ENCODE peak calls at places on chromosomes 13 and 19, in four cellular contexts. D is GM12878, V is K562, O is HepG2. I is an unnamed sample.
A peak's percentile ranks its signal among the peaks of the same experiment; 100 is the strongest.

GRCh38 chr13:24135674-24136300 is 24.7 kb upstream of the SPATA13 start:
- DNase-seq in D (no peak), V (no peak), O (no peak), I (no peak)

GRCh38 chr19:290539-291521 is at the start of gene PLPP2:
- DNase-seq in D (no peak), O (no peak), V (peak; percentile 63), I (no peak)

GRCh38 chr13:41315466-41316047 is 4.5 kb downstream of the NAA16 start:
- DNase-seq in V (no peak), D (no peak), O (no peak), I (no peak)

GRCh38 chr19:19212866-19213265 is 1.1 kb downstream of the NCAN start:
- DNase-seq in V (no peak), D (no peak), O (no peak), I (no peak)

GRCh38 chr19:17389957-17390664 is 3.9 kb downstream of the CCDC194 start:
- DNase-seq in V (peak; percentile 42), D (no peak), O (no peak), I (no peak)

GRCh38 chr19:14114854-14115253 is 2.7 kb downstream of the PRKACA start:
- DNase-seq in O (no peak), V (no peak), D (no peak), I (peak; percentile 48)

GRCh38 chr19:10006335-10006708 is 4.0 kb downstream of the COL5A3 start:
- DNase-seq in D (no peak), V (no peak), O (no peak), I (no peak)

GRCh38 chr13:80716610-80717081 is 375.7 kb upstream of the SPRY2 start:
- DNase-seq in O (no peak), D (no peak), V (no peak), I (peak; percentile 26)

GRCh38 chr13:40189885-40190655 is 476.4 kb downstream of the FOXO1 start:
- DNase-seq in O (no peak), V (no peak), D (no peak), I (no peak)

GRCh38 chr19:1690570-1691307 is 38.3 kb upstream of the TCF3 start:
- DNase-seq in O (no peak), V (peak; percentile 98), D (no peak), I (peak; percentile 83)

GRCh38 chr13:68982961-68983619 is 1124.5 kb upstream of the ATXN8OS start:
- DNase-seq in O (no peak), D (no peak), V (no peak), I (no peak)

GRCh38 chr13:81224502-81224833 is 883.5 kb upstream of the SPRY2 start:
- DNase-seq in D (no peak), V (no peak), O (no peak), I (no peak)

GRCh38 chr13:24407844-24408243 is 98.5 kb downstream of the C1QTNF9 start:
- DNase-seq in D (no peak), V (no peak), O (no peak), I (no peak)

GRCh38 chr13:110841846-110842245 is 73.0 kb downstream of the ANKRD10 start:
- DNase-seq in O (no peak), D (no peak), V (no peak), I (no peak)

GRCh38 chr13:31775686-31776085 is 36.4 kb downstream of the RXFP2 start:
- DNase-seq in O (no peak), V (no peak), D (no peak), I (no peak)

GRCh38 chr19:15675560-15675959 is 2.7 kb downstream of the CYP4F12 start:
- DNase-seq in D (no peak), O (no peak), V (no peak), I (no peak)

GRCh38 chr19:47610546-47610894 is 1.6 kb downstream of the BICRA start:
- DNase-seq in V (no peak), O (no peak), D (no peak), I (no peak)

GRCh38 chr19:2363419-2363818 is 3.4 kb downstream of the TMPRSS9 start:
- DNase-seq in D (no peak), V (no peak), O (no peak), I (no peak)

GRCh38 chr19:54160182-54160811 is 776 bp upstream of the LENG1 start:
- DNase-seq in O (no peak), D (no peak), V (peak; percentile 57), I (no peak)

GRCh38 chr13:112897603-112897955 is 71.4 kb upstream of the MCF2L start:
- DNase-seq in V (no peak), O (no peak), D (no peak), I (no peak)

GRCh38 chr19:47221080-47221841 is 9.7 kb downstream of the BBC3 start:
- DNase-seq in O (no peak), D (no peak), V (no peak), I (no peak)

GRCh38 chr13:83019986-83020385 is 862.3 kb downstream of the SLITRK1 start:
- DNase-seq in V (no peak), O (no peak), D (no peak), I (no peak)

GRCh38 chr13:21741396-21741795 is 70.5 kb downstream of the FGF9 start:
- DNase-seq in O (no peak), D (no peak), V (no peak), I (no peak)

GRCh38 chr13:39016789-39017188 is 21.1 kb downstream of the PROSER1 start:
- DNase-seq in D (no peak), V (peak; percentile 19), O (peak; percentile 12), I (peak; percentile 43)

GRCh38 chr13:48116808-48117207 is 21.9 kb upstream of the MED4 start:
- DNase-seq in D (no peak), O (no peak), V (no peak), I (no peak)

GRCh38 chr19:34327851-34328250 is 37.1 kb upstream of the GPI start:
- DNase-seq in V (peak; percentile 84), O (no peak), D (no peak), I (no peak)

GRCh38 chr13:71591380-71591779 is 275.6 kb downstream of the DACH1 start:
- DNase-seq in D (no peak), V (no peak), O (no peak), I (no peak)

GRCh38 chr13:112133489-112134149 is 66.7 kb downstream of the SOX1 start:
- DNase-seq in D (no peak), O (no peak), V (no peak), I (no peak)

GRCh38 chr19:1862068-1862423 is 1.3 kb downstream of the KLF16 start:
- DNase-seq in D (no peak), V (no peak), O (no peak), I (no peak)

GRCh38 chr19:49340069-49340864 is 5.1 kb downstream of the CD37 start:
- DNase-seq in O (peak; percentile 78), D (peak; percentile 93), V (peak; percentile 85), I (peak; percentile 89)

GRCh38 chr13:54034047-54034446 is 1005.4 kb downstream of the OLFM4 start:
- DNase-seq in D (no peak), O (no peak), V (no peak), I (no peak)

GRCh38 chr13:27131906-27132305 is 39.7 kb downstream of the USP12 start:
- DNase-seq in V (no peak), O (no peak), D (no peak), I (no peak)

GRCh38 chr13:99959538-99960230 is 11.9 kb downstream of the ZIC5 start:
- DNase-seq in V (no peak), O (no peak), D (no peak), I (no peak)

GRCh38 chr19:55578761-55579747 is 1.6 kb downstream of the ZNF579 start:
- DNase-seq in V (no peak), D (no peak), O (no peak), I (no peak)
- TF ChIP-seq FOXK2 in V (no peak), D (no peak), O (no peak), I (no peak)

GRCh38 chr13:67833564-67833963 is 603.4 kb upstream of the PCDH9 start:
- DNase-seq in V (no peak), O (no peak), D (no peak), I (no peak)

GRCh38 chr13:67829641-67830040 is 599.5 kb upstream of the PCDH9 start:
- DNase-seq in D (no peak), O (no peak), V (no peak), I (no peak)

GRCh38 chr13:67827992-67828391 is 597.9 kb upstream of the PCDH9 start:
- DNase-seq in V (no peak), O (no peak), D (no peak), I (no peak)
- TF ChIP-seq FOXM1 in V (no peak), O (no peak), D (no peak), I (no peak)

GRCh38 chr19:38656171-38656981 is 8.9 kb downstream of the ACTN4 start:
- DNase-seq in V (no peak), D (no peak), O (peak; percentile 95), I (no peak)
- TF ChIP-seq FOXK2 in V (no peak), D (no peak), O (no peak), I (no peak)

GRCh38 chr13:73738626-73739025 is 395.6 kb downstream of the KLF12 start:
- DNase-seq in O (no peak), V (no peak), D (no peak), I (no peak)

GRCh38 chr13:73741742-73742141 is 392.5 kb downstream of the KLF12 start:
- DNase-seq in D (no peak), O (no peak), V (no peak), I (no peak)

GRCh38 chr13:73740681-73741080 is 393.5 kb downstream of the KLF12 start:
- DNase-seq in V (no peak), D (no peak), O (no peak), I (no peak)

GRCh38 chr13:73737214-73737613 is 397.0 kb downstream of the KLF12 start:
- DNase-seq in V (no peak), O (no peak), D (no peak), I (no peak)

DNA sequence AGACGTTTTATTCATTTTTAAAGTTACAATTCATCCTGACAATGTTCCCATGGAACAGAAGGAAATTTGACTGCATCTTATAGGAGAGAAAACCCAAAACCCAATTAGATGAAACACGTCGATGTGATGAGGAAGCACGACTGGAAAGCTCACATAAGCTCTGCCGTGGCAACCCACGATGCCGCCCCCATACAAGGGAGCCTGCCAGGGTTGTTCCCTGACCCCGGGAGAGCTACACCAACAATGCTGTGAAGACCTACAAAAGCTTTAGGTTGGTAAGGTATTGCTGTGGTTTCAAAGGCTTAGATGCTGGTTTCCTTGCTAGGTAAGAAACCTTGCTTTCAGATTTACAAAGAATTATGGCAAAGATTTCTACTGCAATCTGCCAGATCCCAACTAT is 393.1 kb downstream of the KLF12 start:
- DNase-seq in D (no peak), V (no peak), O (no peak), I (no peak)
- TF ChIP-seq FOXM1 in D (no peak), V (no peak), O (no peak), I (no peak)

DNA sequence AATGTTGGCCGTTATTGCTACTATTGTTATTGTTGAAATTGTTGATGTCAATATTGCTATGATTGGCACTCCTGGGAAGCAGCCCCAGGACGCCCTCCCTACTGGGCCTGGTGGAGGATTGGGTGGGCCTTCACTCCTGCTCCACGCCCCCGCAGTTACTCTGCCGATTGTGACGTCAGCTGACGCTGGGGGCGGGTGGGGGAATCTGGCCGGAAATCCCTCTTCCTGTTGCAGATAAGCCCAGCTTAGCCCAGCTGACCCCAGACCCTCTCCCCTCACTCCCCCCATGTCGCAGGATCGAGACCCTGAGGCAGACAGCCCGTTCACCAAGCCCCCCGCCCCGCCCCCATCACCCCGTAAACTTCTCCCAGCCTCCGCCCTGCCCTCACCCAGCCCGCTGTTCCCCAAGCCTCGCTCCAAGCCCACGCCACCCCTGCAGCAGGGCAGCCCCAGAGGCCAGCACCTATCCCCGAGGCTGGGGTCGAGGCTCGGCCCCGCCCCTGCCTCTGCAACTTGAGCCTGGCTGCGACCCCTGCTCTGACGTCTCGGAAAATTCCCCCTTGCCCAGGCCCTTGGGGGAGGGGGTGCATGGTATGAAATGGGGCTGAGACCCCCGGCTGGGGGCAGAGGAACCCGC is at the start of gene ETV2:
- DNase-seq in O (no peak), V (peak; percentile 78), D (no peak), I (no peak)
- TF ChIP-seq FOXK2 in O (no peak), V (no peak), D (no peak), I (no peak)